ENCODE peak calls at places on chromosomes 7 and 10, in six cellular contexts. One of them, this sample, is unnamed.

GRCh38 chr7:27141591-27142561 is 1.6 kb downstream of the HOXA5 start:
- DNase-seq in pancreas: peak
- DNase-seq in effector memory CD4-positive, alpha-beta T cell: no peak
- DNase-seq in GM23248: no peak
- DNase-seq in stomach: no peak
- DNase-seq in fibroblast of lung: peak
- DNase-seq in this sample: no peak

GRCh38 chr7:2717293-2717904 is 29.4 kb downstream of the AMZ1 start:
- DNase-seq in GM23248: no peak
- DNase-seq in fibroblast of lung: no peak
- DNase-seq in pancreas: no peak
- DNase-seq in stomach: peak
- DNase-seq in effector memory CD4-positive, alpha-beta T cell: no peak
- DNase-seq in this sample: no peak

GRCh38 chr10:127834791-127835190 is 58.0 kb downstream of the CLRN3 start:
- DNase-seq in effector memory CD4-positive, alpha-beta T cell: no peak
- DNase-seq in stomach: no peak
- DNase-seq in pancreas: no peak
- DNase-seq in fibroblast of lung: no peak
- DNase-seq in GM23248: no peak
- DNase-seq in this sample: no peak

GRCh38 chr10:119417852-119418251 is 124.7 kb downstream of the RGS10 start:
- DNase-seq in stomach: no peak
- DNase-seq in effector memory CD4-positive, alpha-beta T cell: no peak
- DNase-seq in GM23248: no peak
- DNase-seq in pancreas: no peak
- DNase-seq in fibroblast of lung: no peak
- DNase-seq in this sample: no peak

GRCh38 chr7:75616421-75617167 is 122.1 kb downstream of the HIP1 start:
- DNase-seq in GM23248: no peak
- DNase-seq in pancreas: no peak
- DNase-seq in stomach: no peak
- DNase-seq in effector memory CD4-positive, alpha-beta T cell: no peak
- DNase-seq in fibroblast of lung: no peak
- DNase-seq in this sample: no peak

GRCh38 chr10:13441476-13441875 is 87.3 kb downstream of the BEND7 start:
- DNase-seq in GM23248: no peak
- DNase-seq in pancreas: no peak
- DNase-seq in fibroblast of lung: peak
- DNase-seq in stomach: no peak
- DNase-seq in effector memory CD4-positive, alpha-beta T cell: no peak
- DNase-seq in this sample: no peak

GRCh38 chr7:69123003-69123402 is 475.3 kb upstream of the AUTS2 start:
- DNase-seq in stomach: no peak
- DNase-seq in effector memory CD4-positive, alpha-beta T cell: no peak
- DNase-seq in fibroblast of lung: no peak
- DNase-seq in pancreas: no peak
- DNase-seq in GM23248: no peak
- DNase-seq in this sample: no peak

GRCh38 chr7:63899691-63900393 is 98.8 kb upstream of the ZNF722 start:
- DNase-seq in stomach: no peak
- DNase-seq in fibroblast of lung: no peak
- DNase-seq in pancreas: peak
- DNase-seq in GM23248: peak
- DNase-seq in effector memory CD4-positive, alpha-beta T cell: peak
- DNase-seq in this sample: no peak

GRCh38 chr7:2241580-2242540 is at the start of the genes MRM2 and NUDT1:
- DNase-seq in fibroblast of lung: peak
- DNase-seq in effector memory CD4-positive, alpha-beta T cell: peak
- DNase-seq in pancreas: peak
- DNase-seq in stomach: peak
- DNase-seq in GM23248: peak
- DNase-seq in this sample: peak

GRCh38 chr7:142583424-142583823 is 165.8 kb upstream of the PRSS1 start:
- DNase-seq in GM23248: peak
- DNase-seq in stomach: no peak
- DNase-seq in fibroblast of lung: peak
- DNase-seq in pancreas: no peak
- DNase-seq in effector memory CD4-positive, alpha-beta T cell: no peak
- DNase-seq in this sample: no peak

GRCh38 chr10:103977204-103977603 is 10.3 kb downstream of the SLK start:
- DNase-seq in stomach: no peak
- DNase-seq in fibroblast of lung: no peak
- DNase-seq in effector memory CD4-positive, alpha-beta T cell: no peak
- DNase-seq in GM23248: no peak
- DNase-seq in pancreas: no peak
- DNase-seq in this sample: no peak

GRCh38 chr7:114087674-114088539 is 169.1 kb upstream of the PPP1R3A start:
- DNase-seq in pancreas: peak
- DNase-seq in effector memory CD4-positive, alpha-beta T cell: no peak
- DNase-seq in stomach: no peak
- DNase-seq in fibroblast of lung: peak
- DNase-seq in GM23248: peak
- DNase-seq in this sample: no peak

GRCh38 chr10:71076473-71077142 is 135.8 kb upstream of the UNC5B start:
- DNase-seq in stomach: no peak
- DNase-seq in fibroblast of lung: no peak
- DNase-seq in pancreas: peak
- DNase-seq in effector memory CD4-positive, alpha-beta T cell: no peak
- DNase-seq in GM23248: no peak
- DNase-seq in this sample: no peak

GRCh38 chr10:43773736-43774135 is 125.1 kb upstream of the ZNF32 start:
- DNase-seq in GM23248: no peak
- DNase-seq in effector memory CD4-positive, alpha-beta T cell: no peak
- DNase-seq in pancreas: no peak
- DNase-seq in stomach: no peak
- DNase-seq in fibroblast of lung: no peak
- DNase-seq in this sample: no peak

GRCh38 chr7:77940647-77941046 is 142.1 kb downstream of the PHTF2 start:
- DNase-seq in stomach: no peak
- DNase-seq in pancreas: no peak
- DNase-seq in fibroblast of lung: peak
- DNase-seq in GM23248: peak
- DNase-seq in effector memory CD4-positive, alpha-beta T cell: no peak
- DNase-seq in this sample: no peak

GRCh38 chr7:151732292-151732691 is 144.6 kb downstream of the PRKAG2 start:
- DNase-seq in effector memory CD4-positive, alpha-beta T cell: no peak
- DNase-seq in pancreas: no peak
- DNase-seq in fibroblast of lung: no peak
- DNase-seq in GM23248: no peak
- DNase-seq in stomach: no peak
- DNase-seq in this sample: peak

GRCh38 chr10:60944159-60944909 is at the start of gene RHOBTB1:
- DNase-seq in effector memory CD4-positive, alpha-beta T cell: no peak
- DNase-seq in GM23248: peak
- DNase-seq in fibroblast of lung: peak
- DNase-seq in pancreas: peak
- DNase-seq in stomach: peak
- DNase-seq in this sample: peak

GRCh38 chr10:97422921-97423420 is 3.0 kb upstream of the PGAM1 start:
- DNase-seq in fibroblast of lung: peak
- DNase-seq in stomach: no peak
- DNase-seq in pancreas: no peak
- DNase-seq in effector memory CD4-positive, alpha-beta T cell: no peak
- DNase-seq in GM23248: peak
- DNase-seq in this sample: no peak

GRCh38 chr10:75430000-75430763 is 1.2 kb upstream of the LRMDA start:
- DNase-seq in effector memory CD4-positive, alpha-beta T cell: no peak
- DNase-seq in fibroblast of lung: no peak
- DNase-seq in GM23248: no peak
- DNase-seq in stomach: peak
- DNase-seq in pancreas: peak
- DNase-seq in this sample: peak

GRCh38 chr10:21495002-21495685 is 30.3 kb downstream of the SKIDA1 start:
- DNase-seq in GM23248: no peak
- DNase-seq in stomach: no peak
- DNase-seq in fibroblast of lung: no peak
- DNase-seq in pancreas: no peak
- DNase-seq in effector memory CD4-positive, alpha-beta T cell: no peak
- DNase-seq in this sample: no peak

GRCh38 chr10:20768849-20769248 is 128.3 kb downstream of the NEBL start:
- DNase-seq in effector memory CD4-positive, alpha-beta T cell: no peak
- DNase-seq in fibroblast of lung: peak
- DNase-seq in pancreas: no peak
- DNase-seq in stomach: no peak
- DNase-seq in GM23248: peak
- DNase-seq in this sample: no peak

DNA sequence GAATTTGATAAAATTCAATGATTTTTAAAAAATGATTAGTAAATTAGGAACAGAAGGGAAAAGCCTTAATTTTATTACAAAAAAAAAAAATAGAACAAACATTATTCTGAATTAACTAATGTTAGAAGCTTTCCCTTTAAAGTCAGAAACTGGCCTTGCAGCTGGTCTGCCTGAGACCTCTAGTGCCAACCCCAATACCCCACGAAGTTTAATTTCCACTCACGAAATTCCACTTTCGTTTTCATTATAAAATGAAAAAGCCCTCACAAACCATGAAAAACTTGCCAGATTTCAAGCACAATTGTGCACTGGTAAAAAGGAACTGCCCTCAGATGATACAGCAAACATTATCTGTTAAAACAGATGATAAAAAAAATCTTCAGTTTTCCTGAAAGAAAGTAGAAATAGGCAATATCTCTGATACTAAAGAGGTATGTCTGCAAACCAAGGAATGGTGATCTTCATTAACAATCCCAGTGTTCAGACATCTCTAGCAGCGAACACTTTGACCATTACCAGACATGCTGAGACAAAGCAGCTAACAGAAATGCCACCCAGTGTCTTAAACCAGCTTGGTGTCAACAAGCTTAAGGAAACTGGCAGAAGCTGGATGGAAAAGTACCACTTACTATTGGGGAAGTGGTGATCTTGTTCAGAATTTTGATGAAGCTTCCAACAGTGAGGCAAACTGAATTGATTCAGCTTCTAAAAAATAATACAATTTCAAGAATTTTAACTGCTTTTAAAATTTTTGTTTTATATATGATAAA is 80.2 kb downstream of the PALS2 start:
- DNase-seq in pancreas: no peak
- DNase-seq in fibroblast of lung: peak
- DNase-seq in GM23248: peak
- DNase-seq in effector memory CD4-positive, alpha-beta T cell: no peak
- DNase-seq in stomach: no peak
- DNase-seq in this sample: no peak
- H3K27ac ChIP-seq in pancreas: no peak
- H3K27ac ChIP-seq in fibroblast of lung: peak
- H3K27ac ChIP-seq in GM23248: peak
- H3K27ac ChIP-seq in effector memory CD4-positive, alpha-beta T cell: no peak
- H3K27ac ChIP-seq in stomach: no peak
- H3K27ac ChIP-seq in this sample: no peak

GRCh38 chr7:14023838-14024237 is 34.4 kb upstream of the ETV1 start:
- DNase-seq in effector memory CD4-positive, alpha-beta T cell: no peak
- DNase-seq in pancreas: no peak
- DNase-seq in GM23248: no peak
- DNase-seq in stomach: no peak
- DNase-seq in fibroblast of lung: peak
- DNase-seq in this sample: no peak
- H3K4me3 ChIP-seq in effector memory CD4-positive, alpha-beta T cell: no peak
- H3K4me3 ChIP-seq in pancreas: no peak
- H3K4me3 ChIP-seq in GM23248: no peak
- H3K4me3 ChIP-seq in stomach: no peak
- H3K4me3 ChIP-seq in fibroblast of lung: no peak
- H3K4me3 ChIP-seq in this sample: no peak

GRCh38 chr10:114276671-114277070 is 37.6 kb downstream of the VWA2 start:
- DNase-seq in GM23248: no peak
- DNase-seq in effector memory CD4-positive, alpha-beta T cell: no peak
- DNase-seq in fibroblast of lung: no peak
- DNase-seq in stomach: peak
- DNase-seq in pancreas: no peak
- DNase-seq in this sample: no peak
- H3K27ac ChIP-seq in GM23248: no peak
- H3K27ac ChIP-seq in effector memory CD4-positive, alpha-beta T cell: no peak
- H3K27ac ChIP-seq in fibroblast of lung: no peak
- H3K27ac ChIP-seq in stomach: no peak
- H3K27ac ChIP-seq in pancreas: no peak
- H3K27ac ChIP-seq in this sample: no peak

GRCh38 chr10:52774182-52774581 is 1.6 kb upstream of the MBL2 start:
- DNase-seq in effector memory CD4-positive, alpha-beta T cell: no peak
- DNase-seq in GM23248: no peak
- DNase-seq in pancreas: no peak
- DNase-seq in stomach: no peak
- DNase-seq in fibroblast of lung: no peak
- DNase-seq in this sample: no peak

GRCh38 chr10:52772623-52773022 is at the start of gene MBL2:
- DNase-seq in fibroblast of lung: no peak
- DNase-seq in stomach: no peak
- DNase-seq in pancreas: no peak
- DNase-seq in effector memory CD4-positive, alpha-beta T cell: no peak
- DNase-seq in GM23248: no peak
- DNase-seq in this sample: no peak

GRCh38 chr10:52770904-52771303 is 1.7 kb downstream of the MBL2 start:
- DNase-seq in fibroblast of lung: no peak
- DNase-seq in GM23248: peak
- DNase-seq in stomach: no peak
- DNase-seq in effector memory CD4-positive, alpha-beta T cell: no peak
- DNase-seq in pancreas: no peak
- DNase-seq in this sample: no peak

GRCh38 chr10:52769966-52770365 is 2.6 kb downstream of the MBL2 start:
- DNase-seq in effector memory CD4-positive, alpha-beta T cell: no peak
- DNase-seq in GM23248: no peak
- DNase-seq in fibroblast of lung: no peak
- DNase-seq in stomach: no peak
- DNase-seq in pancreas: no peak
- DNase-seq in this sample: no peak

GRCh38 chr10:52771534-52772455 is 789 bp downstream of the MBL2 start:
- DNase-seq in stomach: no peak
- DNase-seq in pancreas: no peak
- DNase-seq in fibroblast of lung: peak
- DNase-seq in GM23248: peak
- DNase-seq in effector memory CD4-positive, alpha-beta T cell: no peak
- DNase-seq in this sample: no peak
- H3K4me3 ChIP-seq in stomach: no peak
- H3K4me3 ChIP-seq in pancreas: no peak
- H3K4me3 ChIP-seq in fibroblast of lung: no peak
- H3K4me3 ChIP-seq in GM23248: no peak
- H3K4me3 ChIP-seq in effector memory CD4-positive, alpha-beta T cell: no peak
- H3K4me3 ChIP-seq in this sample: no peak